ENCODE peak calls at places on chromosome 11, in six cellular contexts. V is activated gamma-delta T cell treated with Interleukin-2 at 50 U/mL for 16 hours, Y is NCI-H1092, P is sigmoid colon, H is neural progenitor cell, B is anterior cingulate cortex. A is an unnamed sample.

GRCh38 chr11:41878158-41878557 is 418.7 kb upstream of the LRRC4C start:
- DNase-seq in V (no peak), Y (no peak), P (no peak), H (no peak), B (no peak), A (no peak)

GRCh38 chr11:74397531-74398243 is 546 bp downstream of the PGM2L1 start:
- DNase-seq in V (peak; percentile 33), Y (peak; percentile 16), P (no peak), H (peak; percentile 59), B (no peak), A (peak; percentile 14)

GRCh38 chr11:89182773-89183172 is 5.1 kb downstream of the TYR start:
- DNase-seq in V (no peak), Y (no peak), P (no peak), H (no peak), B (no peak), A (no peak)

GRCh38 chr11:7612661-7613393 is 60.5 kb downstream of the CYB5R2 start:
- DNase-seq in V (no peak), Y (no peak), P (no peak), H (peak; percentile 69), B (no peak), A (no peak)

GRCh38 chr11:3160252-3161031 is 4.7 kb downstream of the OSBPL5 start:
- DNase-seq in V (no peak), Y (peak; percentile 62), P (peak; percentile 96), H (peak; percentile 99), B (peak; percentile 93), A (no peak)

GRCh38 chr11:507727-508515 is 879 bp upstream of the RNH1 start:
- DNase-seq in V (no peak), Y (no peak), P (no peak), H (no peak), B (no peak), A (no peak)

GRCh38 chr11:1939006-1939626 is 8.0 kb upstream of the MRPL23 start:
- DNase-seq in V (no peak), Y (no peak), P (peak; percentile 71), H (no peak), B (no peak), A (no peak)

GRCh38 chr11:28466506-28466905 is 358.3 kb downstream of the METTL15 start:
- DNase-seq in V (no peak), Y (no peak), P (no peak), H (no peak), B (no peak), A (no peak)

GRCh38 chr11:56706486-56706885 is 7.6 kb downstream of the OR9G1 start:
- DNase-seq in V (no peak), Y (no peak), P (no peak), H (no peak), B (no peak), A (no peak)

GRCh38 chr11:71566081-71566620 is 788 bp downstream of the KRTAP5-10 start:
- DNase-seq in V (no peak), Y (no peak), P (no peak), H (no peak), B (no peak), A (no peak)